ENCODE peak calls at places on chromosome 7, in seven cellular contexts. D, X, U, M, J, L and E are unnamed samples.
A peak's percentile ranks its signal among the peaks of the same experiment; 100 is the strongest.

GRCh38 chr7:148824864-148825263 is 59.2 kb downstream of the EZH2 start:
- DNase-seq in M (no peak), J (no peak), U (no peak), X (no peak), L (no peak), D (no peak), E (no peak)

GRCh38 chr7:113004726-113005454 is 81.7 kb downstream of the GPR85 start:
- DNase-seq in M (no peak), D (no peak), U (no peak), X (no peak), J (no peak), L (no peak), E (no peak)

GRCh38 chr7:28759373-28760013 is 198.6 kb downstream of the TRIL start:
- DNase-seq in U (no peak), X (no peak), J (no peak), L (peak; percentile 64), M (no peak), D (peak; percentile 54), E (no peak)

GRCh38 chr7:154304740-154305679 is 252.8 kb downstream of the DPP6 start:
- DNase-seq in D (no peak), J (peak; percentile 46), U (no peak), M (no peak), X (no peak), L (no peak), E (no peak)

GRCh38 chr7:2242541-2243482 is 786 bp downstream of the NUDT1 start:
- DNase-seq in M (peak; percentile 51), J (no peak), X (no peak), D (peak; percentile 50), L (no peak), U (no peak), E (peak; percentile 52)

GRCh38 chr7:41010418-41010817 is 692.5 kb downstream of the INHBA start:
- DNase-seq in L (peak; percentile 81), J (no peak), U (no peak), D (no peak), M (no peak), X (no peak), E (peak; percentile 20)

GRCh38 chr7:66140924-66141323 is 26.3 kb downstream of the CRCP start:
- DNase-seq in M (no peak), X (peak; percentile 66), L (peak; percentile 85), J (no peak), D (peak; percentile 60), U (peak; percentile 72), E (peak; percentile 57)

GRCh38 chr7:110922906-110923305 is 168.0 kb upstream of the LRRN3 start:
- DNase-seq in M (no peak), X (peak; percentile 62), U (no peak), L (peak; percentile 24), D (peak; percentile 66), J (no peak), E (peak; percentile 23)

GRCh38 chr7:122886357-122887081 is at the start of gene CADPS2:
- DNase-seq in L (peak; percentile 70), D (peak; percentile 80), X (peak; percentile 89), J (peak; percentile 70), U (peak; percentile 92), M (peak; percentile 47), E (peak; percentile 93)

GRCh38 chr7:2844153-2845077 is at the start of gene GNA12:
- DNase-seq in U (peak; percentile 99), X (peak; percentile 99), J (peak; percentile 95), M (peak; percentile 99), D (peak; percentile 99), L (peak; percentile 97), E (peak; percentile 99)

GRCh38 chr7:135180122-135180521 is 9.6 kb upstream of the CYREN start:
- DNase-seq in X (no peak), J (no peak), L (no peak), D (no peak), M (no peak), U (no peak), E (no peak)

GRCh38 chr7:38398725-38399321 is 125.4 kb upstream of the TARP start:
- DNase-seq in X (peak; percentile 37), J (no peak), D (peak; percentile 43), M (no peak), L (peak; percentile 41), U (no peak), E (peak; percentile 66)